ENCODE peak calls at places on chromosome 21, in eight cellular contexts. Y, Z, P, X, M, B, K and R are unnamed samples. For H3K9me3, the result is how much of the 10 kb centered on the place peaks cover.

GRCh38 chr21:38476385-38476784 is 21.9 kb downstream of the ERG start:
- DNase-seq in Y (no peak), Z (no peak), P (peak), X (no peak), M (no peak), B (peak), K (peak), R (no peak)

GRCh38 chr21:29718081-29718815 is 221.5 kb downstream of the GRIK1 start:
- DNase-seq in Y (no peak), Z (no peak), P (no peak), X (no peak), M (peak), B (peak), K (no peak), R (no peak)

GRCh38 chr21:19999369-20000272 is 998.6 kb upstream of the NCAM2 start:
- DNase-seq in Y (no peak), Z (no peak), P (no peak), X (no peak), M (no peak), B (no peak), K (no peak), R (no peak)

GRCh38 chr21:36557316-36557715 is 77.4 kb upstream of the CLDN14 start:
- DNase-seq in Y (no peak), Z (no peak), P (no peak), X (no peak), M (no peak), B (peak), K (no peak), R (no peak)

GRCh38 chr21:14096577-14096976 is 114.2 kb downstream of the LIPI start:
- DNase-seq in Y (no peak), Z (no peak), P (no peak), X (no peak), M (no peak), B (no peak), K (no peak), R (no peak)

GRCh38 chr21:23398726-23399125 is 2208.6 kb downstream of the MRPL39 start:
- DNase-seq in Y (no peak), Z (no peak), P (no peak), X (no peak), M (no peak), B (no peak), K (no peak), R (no peak)

GRCh38 chr21:17900281-17900989 is 81.3 kb upstream of the C21orf91 start:
- DNase-seq in Y (no peak), Z (peak), P (peak), X (no peak), M (no peak), B (no peak), K (no peak), R (no peak)

GRCh38 chr21:43001316-43001715 is 27.0 kb downstream of the PKNOX1 start:
- DNase-seq in Y (peak), Z (peak), P (no peak), X (no peak), M (no peak), B (no peak), K (no peak), R (no peak)

GRCh38 chr21:34882719-34883131 is 166.4 kb downstream of the RUNX1 start:
- DNase-seq in Y (no peak), Z (no peak), P (no peak), X (no peak), M (no peak), B (no peak), K (no peak), R (no peak)

GRCh38 chr21:36707763-36708511 is 9.0 kb downstream of the SIM2 start:
- DNase-seq in Y (no peak), Z (no peak), P (no peak), X (no peak), M (no peak), B (no peak), K (no peak), R (no peak)

GRCh38 chr21:43306911-43307676 is 119.8 kb downstream of the SIK1 start:
- DNase-seq in Y (no peak), Z (peak), P (peak), X (peak), M (peak), B (no peak), K (no peak), R (peak)

GRCh38 chr21:36656138-36656537 is 42.8 kb upstream of the SIM2 start:
- DNase-seq in Y (no peak), Z (no peak), P (no peak), X (peak), M (peak), B (no peak), K (no peak), R (no peak)

GRCh38 chr21:35075546-35075945 is 26.4 kb upstream of the RUNX1 start:
- DNase-seq in Y (no peak), Z (no peak), P (no peak), X (no peak), M (no peak), B (peak), K (no peak), R (no peak)

GRCh38 chr21:36075171-36075570 is 5.3 kb downstream of the CBR1 start:
- DNase-seq in Y (peak), Z (no peak), P (no peak), X (no peak), M (no peak), B (no peak), K (no peak), R (no peak)

GRCh38 chr21:34886554-34887385 is 162.3 kb downstream of the RUNX1 start:
- DNase-seq in Y (no peak), Z (peak), P (peak), X (no peak), M (peak), B (peak), K (no peak), R (no peak)

GRCh38 chr21:34812510-34813265 is 143.9 kb downstream of the CLIC6 start:
- DNase-seq in Y (no peak), Z (no peak), P (no peak), X (no peak), M (peak), B (peak), K (no peak), R (no peak)

GRCh38 chr21:34890724-34891609 is 158.1 kb downstream of the RUNX1 start:
- DNase-seq in Y (no peak), Z (peak), P (peak), X (no peak), M (no peak), B (peak), K (no peak), R (peak)

GRCh38 chr21:35045539-35046222 is 3.4 kb downstream of the RUNX1 start:
- DNase-seq in Y (no peak), Z (no peak), P (no peak), X (no peak), M (no peak), B (no peak), K (no peak), R (peak)

DNA sequence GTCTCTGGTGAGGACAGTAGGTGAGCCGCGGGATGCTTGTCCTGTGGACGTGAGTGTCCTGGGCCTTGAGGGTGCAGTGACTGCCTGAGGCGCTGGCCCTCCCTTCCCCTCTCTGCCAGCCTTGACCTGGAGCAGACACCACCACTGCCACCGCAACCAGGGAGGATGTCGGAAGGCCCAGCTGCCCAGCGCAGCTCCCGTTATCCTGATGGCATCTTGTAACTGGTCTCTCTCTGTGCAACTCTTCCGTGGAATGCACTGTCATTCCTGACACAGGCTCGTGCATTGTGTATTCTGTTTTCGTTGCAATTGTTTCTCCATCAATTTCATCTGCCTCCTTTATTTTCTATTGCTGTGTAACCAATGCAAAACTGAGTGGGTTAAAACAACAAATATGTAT is 118.2 kb downstream of the PCBP3 start:
- DNase-seq in Y (no peak), Z (no peak), P (no peak), X (no peak), M (no peak), B (no peak), K (no peak), R (no peak)
- H3K4me3 ChIP-seq in Y (no peak), Z (no peak), P (no peak), X (no peak), M (no peak), B (no peak), K (no peak), R (no peak)

GRCh38 chr21:32350211-32350980 is 42.4 kb downstream of the URB1 start:
- DNase-seq in Y (no peak), Z (no peak), P (no peak), X (no peak), M (no peak), B (no peak), K (no peak), R (no peak)

GRCh38 chr21:32347351-32347750 is 45.5 kb downstream of the URB1 start:
- DNase-seq in Y (no peak), Z (no peak), P (no peak), X (no peak), M (no peak), B (no peak), K (no peak), R (no peak)

GRCh38 chr21:32349333-32349944 is 43.4 kb downstream of the URB1 start:
- DNase-seq in Y (no peak), Z (no peak), P (no peak), X (no peak), M (no peak), B (no peak), K (no peak), R (no peak)

GRCh38 chr21:32347887-32348450 is 44.8 kb downstream of the URB1 start:
- DNase-seq in Y (no peak), Z (no peak), P (no peak), X (no peak), M (no peak), B (no peak), K (no peak), R (no peak)

DNA sequence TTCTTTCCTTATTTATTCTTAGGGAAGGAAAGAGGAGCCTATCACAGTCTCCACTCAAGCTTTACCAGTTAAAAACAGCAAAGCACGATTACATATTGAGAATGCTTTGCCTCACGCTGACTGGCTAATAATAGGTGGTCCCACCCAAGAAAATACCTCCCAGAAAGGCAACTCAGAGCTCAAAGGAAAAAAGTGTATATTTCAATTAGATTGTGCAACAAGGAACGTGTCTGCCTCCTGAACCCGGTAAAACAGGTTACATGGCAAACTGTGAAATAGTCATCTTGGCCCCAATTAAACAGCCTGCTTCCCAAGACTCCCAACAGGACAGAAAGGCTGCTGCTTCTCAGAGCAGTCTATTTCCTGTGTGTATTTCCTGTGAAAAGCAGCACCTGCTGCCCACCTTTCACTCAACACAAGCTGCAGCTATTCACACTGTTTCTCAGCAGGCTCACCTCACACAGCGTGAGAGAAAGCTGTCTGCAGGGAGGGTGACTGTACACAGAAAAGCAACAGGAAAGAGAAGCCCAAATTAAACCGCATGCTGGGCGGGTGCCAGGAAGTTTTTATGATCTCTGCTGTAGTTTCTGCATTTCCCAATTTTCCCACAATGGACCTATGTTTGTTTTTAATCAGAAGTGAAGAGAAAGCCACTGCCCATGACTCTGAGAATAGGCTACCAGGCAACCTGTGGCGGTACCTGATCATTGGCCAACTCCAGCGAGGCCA is 44.0 kb downstream of the URB1 start:
- DNase-seq in Y (peak), Z (no peak), P (no peak), X (peak), M (no peak), B (no peak), K (no peak), R (no peak)
- H3K9me3 ChIP-seq in Y (under half), Z (under half), P (under half), X (under half), M (under half), B (under half), K (under half), R (under half)

GRCh38 chr21:40881767-40882166 is 34.8 kb upstream of the DSCAM start:
- DNase-seq in Y (no peak), Z (no peak), P (no peak), X (no peak), M (no peak), B (no peak), K (no peak), R (no peak)
- H3K4me3 ChIP-seq in Y (no peak), Z (no peak), P (no peak), X (no peak), M (no peak), B (no peak), K (no peak), R (no peak)

GRCh38 chr21:39481886-39482285 is 30.1 kb downstream of the SH3BGR start:
- DNase-seq in Y (no peak), Z (peak), P (no peak), X (no peak), M (no peak), B (no peak), K (no peak), R (no peak)

GRCh38 chr21:39483917-39484316 is 32.1 kb downstream of the SH3BGR start:
- DNase-seq in Y (no peak), Z (no peak), P (no peak), X (no peak), M (peak), B (peak), K (no peak), R (no peak)

GRCh38 chr21:39489380-39489924 is 37.7 kb downstream of the SH3BGR start:
- DNase-seq in Y (no peak), Z (no peak), P (no peak), X (no peak), M (no peak), B (no peak), K (no peak), R (no peak)

GRCh38 chr21:39479164-39479563 is 27.4 kb downstream of the SH3BGR start:
- DNase-seq in Y (no peak), Z (no peak), P (no peak), X (no peak), M (no peak), B (no peak), K (no peak), R (no peak)

GRCh38 chr21:39484711-39485264 is 33.0 kb downstream of the SH3BGR start:
- DNase-seq in Y (no peak), Z (no peak), P (no peak), X (no peak), M (no peak), B (peak), K (no peak), R (no peak)
- H3K9me3 ChIP-seq in Y (under half), Z (under half), P (under half), X (under half), M (under half), B (under half), K (under half), R (under half)

GRCh38 chr21:41953249-41953830 is 478 bp downstream of the C2CD2 start:
- DNase-seq in Y (no peak), Z (no peak), P (no peak), X (peak), M (peak), B (no peak), K (no peak), R (no peak)
- H3K4me3 ChIP-seq in Y (peak), Z (peak), P (peak), X (peak), M (peak), B (peak), K (peak), R (no peak)

GRCh38 chr21:46005481-46005881 is 23.9 kb downstream of the COL6A1 start:
- DNase-seq in Y (peak), Z (no peak), P (no peak), X (no peak), M (no peak), B (no peak), K (peak), R (no peak)
- H3K9me3 ChIP-seq in Y (under half), Z (under half), P (under half), X (under half), M (under half), B (under half), K (under half), R (under half)